ENCODE peak calls at places on chromosome 9, in four cellular contexts. P, K, C and Q are unnamed samples.

GRCh38 chr9:108478871-108479332 is 376.9 kb downstream of the ACTL7B start:
- DNase-seq in P (no peak), K (no peak), C (no peak), Q (peak; percentile 68)

GRCh38 chr9:107213561-107214028 is 69.5 kb upstream of the RAD23B start:
- DNase-seq in P (no peak), K (no peak), C (peak; percentile 71), Q (no peak)

GRCh38 chr9:89732295-89732951 is 127.6 kb downstream of the GADD45G start:
- DNase-seq in P (no peak), C (no peak), K (no peak), Q (no peak)

GRCh38 chr9:112784020-112784788 is 33.6 kb downstream of the SNX30 start:
- DNase-seq in P (no peak), K (no peak), C (peak; percentile 10), Q (no peak)

GRCh38 chr9:28882528-28882927 is 1309.2 kb upstream of the C9orf72 start:
- DNase-seq in P (no peak), C (no peak), K (no peak), Q (no peak)

GRCh38 chr9:29822458-29822857 is 2249.2 kb upstream of the C9orf72 start:
- DNase-seq in K (no peak), C (no peak), P (no peak), Q (no peak)

GRCh38 chr9:130432362-130432761 is 12.4 kb upstream of the ASS1 start:
- DNase-seq in P (no peak), K (no peak), C (no peak), Q (no peak)

GRCh38 chr9:128685636-128686489 is 3.2 kb upstream of the SET start:
- DNase-seq in K (peak; percentile 21), C (no peak), P (no peak), Q (no peak)

GRCh38 chr9:110031511-110032173 is 176.3 kb downstream of the C9orf152 start:
- DNase-seq in C (no peak), K (no peak), P (no peak), Q (no peak)

GRCh38 chr9:127176631-127177030 is 54.2 kb upstream of the ANGPTL2 start:
- DNase-seq in P (no peak), K (no peak), C (no peak), Q (peak; percentile 39)

GRCh38 chr9:959914-960313 is 16.5 kb upstream of the DMRT3 start:
- DNase-seq in C (no peak), K (peak; percentile 39), P (no peak), Q (no peak)

GRCh38 chr9:81868145-81868544 is 60.1 kb upstream of the SPATA31D4 start:
- DNase-seq in K (no peak), P (no peak), C (no peak), Q (no peak)

GRCh38 chr9:17723656-17724055 is 144.8 kb downstream of the SH3GL2 start:
- DNase-seq in C (no peak), K (no peak), P (no peak), Q (no peak)

GRCh38 chr9:16243798-16244197 is 626.7 kb downstream of the BNC2 start:
- DNase-seq in C (no peak), P (no peak), K (no peak), Q (no peak)

GRCh38 chr9:77018058-77019009 is 1.1 kb upstream of the FOXB2 start:
- DNase-seq in P (no peak), C (no peak), K (no peak), Q (no peak)

GRCh38 chr9:10232352-10232930 is 380.4 kb downstream of the PTPRD start:
- DNase-seq in C (peak; percentile 18), P (no peak), K (no peak), Q (no peak)

GRCh38 chr9:135606885-135607259 is 32.5 kb downstream of the GLT6D1 start:
- DNase-seq in C (no peak), P (no peak), K (no peak), Q (no peak)

GRCh38 chr9:27151693-27152397 is 42.8 kb downstream of the TEK start:
- DNase-seq in C (no peak), P (peak; percentile 32), K (no peak), Q (no peak)

GRCh38 chr9:96087669-96088299 is 212.3 kb downstream of the ERCC6L2 start:
- DNase-seq in P (no peak), K (no peak), C (peak; percentile 37), Q (no peak)

GRCh38 chr9:4904322-4905134 is 80.5 kb upstream of the JAK2 start:
- DNase-seq in P (no peak), K (no peak), C (no peak), Q (no peak)

GRCh38 chr9:89137548-89138462 is 40.8 kb downstream of the SHC3 start:
- DNase-seq in P (peak; percentile 15), C (peak; percentile 60), K (peak; percentile 27), Q (no peak)

GRCh38 chr9:130765135-130766030 is 69.7 kb upstream of the ABL1 start:
- DNase-seq in K (no peak), C (no peak), P (no peak), Q (no peak)

DNA sequence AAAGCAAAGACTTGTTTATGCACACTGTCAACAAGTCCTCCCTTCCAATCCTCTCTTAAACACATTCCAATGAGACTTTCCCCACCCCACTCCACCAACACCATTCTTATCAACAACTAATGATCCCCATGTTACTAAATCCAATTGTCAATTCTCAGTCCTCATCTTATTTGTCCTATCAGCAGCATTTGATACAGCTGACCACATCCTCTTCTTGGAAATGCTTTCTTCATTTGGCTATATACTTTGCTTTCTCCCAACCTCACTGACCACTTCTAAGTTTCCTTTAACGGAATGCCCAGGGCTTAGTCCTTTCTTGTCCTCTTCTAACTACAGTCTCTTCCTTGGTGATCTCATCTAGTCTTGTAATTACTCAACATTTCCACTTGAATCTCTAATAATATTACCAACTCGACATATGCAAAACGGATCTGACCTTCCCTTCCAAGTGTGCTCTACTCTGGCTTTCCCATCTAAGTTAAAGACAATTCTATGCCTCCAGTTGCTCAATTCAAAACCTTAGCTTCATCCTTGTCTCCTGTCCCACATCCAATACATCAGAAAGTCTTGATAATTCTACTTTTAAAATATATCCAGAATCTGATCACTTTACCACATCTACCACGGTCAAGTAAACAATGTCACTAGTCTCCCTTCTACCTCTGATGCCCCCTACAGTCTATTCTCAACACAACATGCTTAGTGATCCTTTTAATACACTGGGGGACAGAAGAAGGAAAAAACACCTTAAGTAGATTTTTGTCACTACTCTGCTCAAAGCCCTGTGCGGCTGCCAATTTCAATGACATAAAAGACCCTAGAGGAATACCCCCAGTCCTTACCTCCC is 25.5 kb downstream of the AGTPBP1 start:
- DNase-seq in K (no peak), C (no peak), P (no peak), Q (no peak)
- TF ChIP-seq CTCF in K (no peak), C (peak; percentile 43), P (no peak), Q (no peak)

DNA sequence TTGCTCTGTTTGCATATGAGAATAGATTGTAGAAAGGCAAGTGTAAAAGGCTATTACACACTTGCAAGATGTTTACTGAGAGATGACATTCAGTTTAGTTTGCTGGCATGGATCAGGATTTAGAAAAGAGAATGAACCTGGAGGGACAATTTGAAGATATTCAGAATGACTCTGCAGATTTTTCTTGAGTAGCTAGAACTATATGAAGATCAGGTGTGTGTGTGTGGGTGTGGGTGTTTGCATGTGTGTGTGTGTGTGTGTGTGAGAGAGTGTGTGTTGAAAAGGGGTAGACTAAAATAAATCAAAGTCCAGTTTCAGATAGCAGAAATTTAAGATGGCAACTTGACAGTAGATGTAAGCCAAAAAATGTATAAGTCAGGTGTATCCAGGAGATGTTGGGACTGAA is 74.0 kb upstream of the ANXA1 start:
- DNase-seq in C (no peak), K (no peak), P (no peak), Q (no peak)
- H3K4me1 ChIP-seq in C (no peaks in the 10 kb centered on the region), K (no peaks in the 10 kb centered on the region), P (no peaks in the 10 kb centered on the region), Q (peaks cover 19% of the 10 kb centered on the region)

GRCh38 chr9:124911766-124912165 is 29.1 kb downstream of the GOLGA1 start:
- DNase-seq in P (no peak), C (no peak), K (no peak), Q (no peak)

GRCh38 chr9:124913378-124913777 is 27.5 kb downstream of the GOLGA1 start:
- DNase-seq in P (no peak), K (no peak), C (no peak), Q (no peak)

DNA sequence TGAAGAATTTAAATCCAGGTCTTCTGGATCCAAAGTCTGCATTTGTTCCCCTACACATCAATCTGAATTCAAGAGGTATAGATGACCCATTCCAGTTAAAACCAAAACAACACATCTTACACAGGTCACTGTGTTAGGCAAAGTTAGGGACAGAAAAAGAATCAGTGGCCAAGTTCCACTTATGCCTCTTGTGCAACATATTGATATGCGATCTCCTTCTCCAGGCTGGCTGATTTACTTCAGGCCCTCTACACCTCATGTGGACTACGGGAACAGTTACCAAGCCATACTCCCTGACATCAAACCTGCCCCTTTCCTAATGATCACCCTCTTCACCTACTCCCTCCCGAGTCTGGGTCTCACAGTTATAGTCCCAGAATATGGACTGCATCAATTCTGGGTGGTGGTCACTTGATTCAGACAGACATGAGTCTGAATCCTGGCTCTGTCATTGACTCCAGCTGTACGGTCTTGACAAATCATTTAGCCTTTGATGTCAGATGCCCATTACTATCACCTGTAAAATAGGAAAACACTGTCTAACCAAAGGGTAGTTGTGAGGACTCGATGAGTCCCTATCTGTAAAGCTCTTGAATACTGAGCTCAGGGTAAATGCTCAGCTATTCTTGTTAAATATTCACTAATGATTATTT is 26.0 kb downstream of the GOLGA1 start:
- DNase-seq in C (no peak), K (no peak), P (no peak), Q (no peak)
- H3K36me3 ChIP-seq in C (no peaks in the 10 kb centered on the region), K (no peaks in the 10 kb centered on the region), P (peaks cover 4% of the 10 kb centered on the region), Q (peaks cover 19% of the 10 kb centered on the region)

GRCh38 chr9:134365115-134365596 is 38.9 kb downstream of the RXRA start:
- DNase-seq in K (no peak), C (no peak), P (no peak), Q (no peak)

GRCh38 chr9:134366223-134367031 is 40.2 kb downstream of the RXRA start:
- DNase-seq in C (peak; percentile 94), K (peak; percentile 92), P (peak; percentile 96), Q (peak; percentile 93)

GRCh38 chr9:134364391-134365114 is 38.3 kb downstream of the RXRA start:
- DNase-seq in K (no peak), C (no peak), P (no peak), Q (no peak)

GRCh38 chr9:134367061-134367460 is 40.8 kb downstream of the RXRA start:
- DNase-seq in P (no peak), C (no peak), K (no peak), Q (no peak)

DNA sequence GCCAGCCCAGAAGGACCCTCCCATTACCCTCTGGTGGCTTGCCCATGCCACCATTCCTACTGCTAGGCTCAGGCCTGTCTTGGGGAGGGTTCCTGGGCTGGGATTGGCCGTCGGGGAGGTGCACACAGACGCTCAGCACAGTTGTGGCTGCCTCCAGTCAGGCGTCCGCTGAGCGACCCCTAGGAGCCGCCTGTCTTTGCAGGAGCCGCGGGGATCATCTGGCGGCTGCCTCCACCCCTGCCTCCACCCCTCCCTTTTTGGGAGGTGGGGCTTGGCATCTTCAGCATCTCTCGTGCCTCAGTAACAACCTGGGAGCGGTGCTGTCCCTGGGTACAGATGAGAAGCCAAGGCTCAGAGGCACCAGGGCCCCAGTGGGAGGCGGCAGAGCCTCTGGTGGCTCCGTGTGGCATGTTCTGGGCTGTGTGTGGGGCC is 39.6 kb downstream of the RXRA start:
- DNase-seq in P (peak; percentile 84), K (peak; percentile 63), C (peak; percentile 79), Q (no peak)
- TF ChIP-seq CTCF in P (no peak), K (no peak), C (peak; percentile 12), Q (no peak)

GRCh38 chr9:124766815-124767554 is 4.1 kb downstream of the NR6A1 start:
- DNase-seq in P (no peak), K (no peak), C (peak; percentile 35), Q (no peak)
- H3K4me1 ChIP-seq in P (no peaks in the 10 kb centered on the region), K (peaks cover 4% of the 10 kb centered on the region), C (peaks cover 52% of the 10 kb centered on the region), Q (no peaks in the 10 kb centered on the region)